ENCODE peak calls at places on chromosome 5, in four cellular contexts. D is GM23338, L is mammary epithelial cell, Q is IMR-90. V is an unnamed sample.
A peak's percentile ranks its signal among the peaks of the same experiment; 100 is the strongest.

GRCh38 chr5:54519083-54519541 is 1.6 kb downstream of the SNX18 start:
- DNase-seq in D (no peak), L (no peak), Q (no peak), V (no peak)

GRCh38 chr5:51272957-51273356 is 110.3 kb upstream of the ISL1 start:
- DNase-seq in Q (no peak), D (peak; percentile 22), L (no peak), V (no peak)

GRCh38 chr5:54404568-54404967 is 50.9 kb upstream of the HSPB3 start:
- DNase-seq in D (no peak), Q (peak; percentile 5), L (peak; percentile 91), V (peak; percentile 85)

GRCh38 chr5:143629871-143630658 is 181.9 kb upstream of the HMHB1 start:
- DNase-seq in L (peak; percentile 23), D (peak; percentile 9), Q (peak; percentile 86), V (no peak)

GRCh38 chr5:142032747-142033631 is 20.2 kb upstream of the GNPDA1 start:
- DNase-seq in Q (no peak), D (no peak), L (no peak), V (no peak)

GRCh38 chr5:40958811-40959210 is 49.5 kb downstream of the C7 start:
- DNase-seq in D (no peak), L (peak; percentile 29), Q (no peak), V (no peak)

GRCh38 chr5:179264641-179265528 is 80.4 kb downstream of the ADAMTS2 start:
- DNase-seq in Q (no peak), L (no peak), D (peak; percentile 22), V (no peak)

GRCh38 chr5:57887851-57888621 is 405.4 kb upstream of the ACTBL2 start:
- DNase-seq in Q (peak; percentile 69), L (peak; percentile 72), D (peak; percentile 74), V (peak; percentile 87)

GRCh38 chr5:103407399-103407798 is 148.8 kb downstream of the MACIR start:
- DNase-seq in L (no peak), Q (peak; percentile 53), D (no peak), V (no peak)

GRCh38 chr5:42813533-42813932 is 1.8 kb upstream of the SELENOP start:
- DNase-seq in Q (no peak), D (peak; percentile 84), L (no peak), V (no peak)

GRCh38 chr5:149151717-149152116 is 10.4 kb downstream of the ABLIM3 start:
- DNase-seq in L (no peak), D (peak; percentile 39), Q (peak; percentile 42), V (no peak)

GRCh38 chr5:132677191-132677590 is 3.4 kb downstream of the IL4 start:
- DNase-seq in L (peak; percentile 80), Q (peak; percentile 91), D (peak; percentile 31), V (peak; percentile 98)

GRCh38 chr5:122882836-122883235 is 37.4 kb downstream of the SNX24 start:
- DNase-seq in D (no peak), Q (peak; percentile 55), L (peak; percentile 55), V (peak; percentile 39)

GRCh38 chr5:94788527-94788926 is 170.1 kb downstream of the SLF1 start:
- DNase-seq in L (no peak), Q (no peak), D (no peak), V (no peak)

GRCh38 chr5:178581621-178582020 is 8.6 kb downstream of the COL23A1 start:
- DNase-seq in L (peak; percentile 5), Q (no peak), D (no peak), V (peak; percentile 12)

GRCh38 chr5:10594591-10595210 is 30.8 kb downstream of the ANKRD33B start:
- DNase-seq in Q (peak; percentile 49), D (no peak), L (no peak), V (no peak)

GRCh38 chr5:44252545-44252944 is 136.7 kb downstream of the FGF10 start:
- DNase-seq in L (no peak), D (no peak), Q (no peak), V (no peak)

GRCh38 chr5:129960831-129961230 is 56.6 kb downstream of the CHSY3 start:
- DNase-seq in D (no peak), Q (no peak), L (no peak), V (no peak)

GRCh38 chr5:104452554-104452953 is 890.0 kb upstream of the NUDT12 start:
- DNase-seq in D (no peak), L (no peak), Q (no peak), V (no peak)

GRCh38 chr5:177416334-177416733 is 7.0 kb upstream of the F12 start:
- DNase-seq in Q (peak; percentile 35), D (no peak), L (peak; percentile 22), V (no peak)

GRCh38 chr5:162274684-162275083 is 207.1 kb downstream of the GABRG2 start:
- DNase-seq in D (peak; percentile 84), Q (no peak), L (no peak), V (no peak)

GRCh38 chr5:168654225-168654624 is 75.1 kb upstream of the PANK3 start:
- DNase-seq in Q (peak; percentile 7), L (no peak), D (no peak), V (no peak)

GRCh38 chr5:138149530-138149929 is 10.3 kb upstream of the NME5 start:
- DNase-seq in D (peak; percentile 68), L (no peak), Q (peak; percentile 54), V (peak; percentile 23)

GRCh38 chr5:132435891-132436290 is 54.7 kb downstream of the IRF1 start:
- DNase-seq in D (no peak), L (no peak), Q (no peak), V (no peak)

GRCh38 chr5:9653811-9654210 is 23.7 kb upstream of the TAS2R1 start:
- DNase-seq in L (peak; percentile 78), Q (peak; percentile 97), D (no peak), V (peak; percentile 7)

DNA sequence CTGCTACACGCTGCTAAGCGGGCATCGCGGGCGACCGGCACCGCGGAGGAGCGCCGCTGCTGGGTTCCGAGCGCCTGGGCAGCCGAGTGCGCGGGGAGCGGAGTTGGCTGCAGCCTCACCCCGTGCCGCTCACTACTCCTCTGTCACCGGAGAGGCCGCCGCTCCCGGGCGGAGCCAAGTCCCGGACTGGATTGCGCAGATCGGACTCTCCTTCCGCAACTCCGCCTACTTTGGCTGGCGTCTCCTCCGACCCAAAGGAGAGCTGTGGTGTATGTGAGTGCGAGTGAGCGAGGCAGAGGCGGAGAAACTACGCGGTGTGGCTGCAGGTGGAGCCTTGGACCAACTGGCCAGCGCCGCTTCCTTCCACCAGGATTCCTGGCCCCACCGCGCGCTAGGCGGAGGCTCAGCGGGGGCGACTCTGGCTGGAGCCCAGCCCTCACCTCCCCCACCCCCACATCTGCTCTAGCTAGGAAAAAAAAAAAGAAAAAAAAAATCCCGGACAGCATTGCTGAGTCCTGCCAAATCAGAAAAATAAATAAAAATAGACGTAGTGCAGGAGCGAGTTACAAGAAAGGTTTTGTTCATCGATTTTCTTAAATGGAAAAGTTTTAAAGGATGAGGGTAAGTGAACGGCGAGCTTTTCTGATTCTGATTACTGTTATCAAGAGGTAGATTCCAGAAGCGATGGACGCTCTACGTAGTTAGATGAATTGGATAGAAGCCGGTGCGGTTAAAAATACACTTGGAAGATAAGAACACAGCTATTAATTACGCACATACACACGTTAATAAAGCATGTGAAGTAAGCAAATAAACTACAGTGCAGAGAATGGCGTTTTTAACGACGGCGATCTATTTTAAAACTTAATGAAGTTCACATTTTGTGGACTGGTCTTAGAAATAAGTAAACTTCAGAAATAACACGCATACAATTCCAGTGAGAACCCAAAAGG is at the start of gene SEMA6A:
- DNase-seq in Q (peak; percentile 75), D (peak; percentile 98), L (peak; percentile 95), V (peak; percentile 67)
- H3K27ac ChIP-seq in Q (no peak within 1 kb of the TSS), D (peak within 1 kb of the TSS; percentile 95), L (peak within 1 kb of the TSS; percentile 35), V (no peak within 1 kb of the TSS)

GRCh38 chr5:15501057-15501791 is 1.2 kb downstream of the FBXL7 start:
- DNase-seq in D (peak; percentile 90), L (peak; percentile 17), Q (peak; percentile 76), V (no peak)
- TF ChIP-seq CTCF in D (peak; percentile 8), L (no peak), Q (peak; percentile 21), V (no peak)

GRCh38 chr5:150608991-150609390 is 31.5 kb upstream of the SYNPO start:
- DNase-seq in D (no peak), Q (no peak), L (no peak), V (no peak)
- H3K27ac ChIP-seq in D (no peak overlapping the region), Q (no peak overlapping the region), L (no peak overlapping the region), V (no peak overlapping the region)

GRCh38 chr5:140242099-140242498 is 60.8 kb downstream of the PFDN1 start:
- DNase-seq in D (peak; percentile 70), Q (no peak), L (no peak), V (no peak)
- TF ChIP-seq CTCF in D (peak; percentile 54), Q (peak; percentile 14), L (no peak), V (no peak)

GRCh38 chr5:88141695-88141979 is 127.0 kb downstream of the TMEM161B start:
- DNase-seq in L (no peak), D (no peak), Q (no peak), V (no peak)

GRCh38 chr5:88143693-88144218 is 124.9 kb downstream of the TMEM161B start:
- DNase-seq in L (no peak), D (peak; percentile 3), Q (no peak), V (no peak)

GRCh38 chr5:88140396-88140862 is 128.2 kb downstream of the TMEM161B start:
- DNase-seq in D (peak; percentile 94), L (no peak), Q (no peak), V (peak; percentile 24)

GRCh38 chr5:88142801-88143692 is 125.6 kb downstream of the TMEM161B start:
- DNase-seq in L (peak; percentile 8), D (peak; percentile 34), Q (no peak), V (no peak)

GRCh38 chr5:88140863-88141694 is 127.6 kb downstream of the TMEM161B start:
- DNase-seq in L (peak; percentile 95), Q (peak; percentile 93), D (peak; percentile 99), V (peak; percentile 99)
- H3K27ac ChIP-seq in L (no peak overlapping the region), Q (no peak overlapping the region), D (no peak overlapping the region), V (no peak overlapping the region)